ENCODE peak calls at places on chromosomes 12 and 14, in seven cellular contexts. A is ACHN, H is nucleus accumbens, R is mesendoderm, G is stomach, J is IMR-90, Q is NCI-H1105. C is an unnamed sample.

GRCh38 chr14:53109028-53109687 is 44.0 kb downstream of the DDHD1 start:
- DNase-seq in Q (no peak), G (no peak), H (no peak), R (no peak), A (no peak), J (no peak), C (no peak)

GRCh38 chr12:80040075-80040738 is 59.1 kb upstream of the OTOGL start:
- DNase-seq in H (no peak), Q (no peak), G (no peak), R (no peak), J (peak), A (no peak), C (no peak)

GRCh38 chr14:54502602-54503001 is 7.1 kb upstream of the CGRRF1 start:
- DNase-seq in H (no peak), Q (no peak), J (peak), G (no peak), A (no peak), R (no peak), C (no peak)

GRCh38 chr12:23949212-23950010 is at the start of gene SOX5:
- DNase-seq in Q (no peak), G (peak), R (peak), J (peak), A (no peak), H (no peak), C (peak)

GRCh38 chr12:53530920-53531319 is 23.6 kb upstream of the NPFF start:
- DNase-seq in J (peak), A (no peak), R (no peak), Q (no peak), H (no peak), G (no peak), C (no peak)

GRCh38 chr14:96170961-96171592 is 33.6 kb upstream of the BDKRB2 start:
- DNase-seq in A (no peak), J (no peak), Q (no peak), H (no peak), R (no peak), G (no peak), C (no peak)

GRCh38 chr12:89745286-89745685 is 36.6 kb upstream of the ATP2B1 start:
- DNase-seq in A (no peak), R (no peak), H (no peak), G (no peak), Q (no peak), J (no peak), C (no peak)

GRCh38 chr12:31586703-31587102 is 4.2 kb downstream of the DENND5B start:
- DNase-seq in H (no peak), R (no peak), G (no peak), A (no peak), J (no peak), Q (no peak), C (no peak)

C was measured in NCI-H774.